ENCODE peak calls at places on chromosome 18, in eight cellular contexts. One of them, this sample, is unnamed.

GRCh38 chr18:59929621-59930295 is 30.0 kb downstream of the PMAIP1 start:
- DNase-seq in astrocyte: no peak
- DNase-seq in heart left ventricle: no peak
- DNase-seq in cardiac muscle cell: no peak
- DNase-seq in stomach: no peak
- DNase-seq in testis: no peak
- DNase-seq in CD8-positive, alpha-beta T cell: no peak
- DNase-seq in gastrocnemius medialis: no peak
- DNase-seq in this sample: no peak

GRCh38 chr18:47174545-47175116 is 1.5 kb downstream of the IER3IP1 start:
- DNase-seq in astrocyte: no peak
- DNase-seq in gastrocnemius medialis: no peak
- DNase-seq in testis: no peak
- DNase-seq in heart left ventricle: no peak
- DNase-seq in cardiac muscle cell: no peak
- DNase-seq in stomach: no peak
- DNase-seq in CD8-positive, alpha-beta T cell: no peak
- DNase-seq in this sample: no peak

GRCh38 chr18:57802869-57803118 is 321 bp downstream of the ATP8B1 start:
- DNase-seq in stomach: no peak
- DNase-seq in CD8-positive, alpha-beta T cell: no peak
- DNase-seq in gastrocnemius medialis: no peak
- DNase-seq in heart left ventricle: no peak
- DNase-seq in astrocyte: no peak
- DNase-seq in testis: no peak
- DNase-seq in cardiac muscle cell: no peak
- DNase-seq in this sample: no peak

GRCh38 chr18:77316013-77316412 is 66.4 kb downstream of the GALR1 start:
- DNase-seq in astrocyte: no peak
- DNase-seq in heart left ventricle: no peak
- DNase-seq in gastrocnemius medialis: no peak
- DNase-seq in cardiac muscle cell: no peak
- DNase-seq in CD8-positive, alpha-beta T cell: no peak
- DNase-seq in testis: no peak
- DNase-seq in stomach: no peak
- DNase-seq in this sample: no peak

GRCh38 chr18:75041586-75041985 is 167.4 kb downstream of the PTGR3 start:
- DNase-seq in stomach: no peak
- DNase-seq in cardiac muscle cell: no peak
- DNase-seq in heart left ventricle: no peak
- DNase-seq in testis: no peak
- DNase-seq in gastrocnemius medialis: no peak
- DNase-seq in CD8-positive, alpha-beta T cell: no peak
- DNase-seq in astrocyte: peak; percentile 9
- DNase-seq in this sample: peak; percentile 26

GRCh38 chr18:10757349-10757748 is 231.5 kb downstream of the NAPG start:
- DNase-seq in astrocyte: no peak
- DNase-seq in testis: no peak
- DNase-seq in gastrocnemius medialis: no peak
- DNase-seq in heart left ventricle: no peak
- DNase-seq in cardiac muscle cell: no peak
- DNase-seq in stomach: no peak
- DNase-seq in CD8-positive, alpha-beta T cell: no peak
- DNase-seq in this sample: no peak

GRCh38 chr18:9750112-9750511 is 42.0 kb downstream of the RAB31 start:
- DNase-seq in heart left ventricle: no peak
- DNase-seq in cardiac muscle cell: no peak
- DNase-seq in CD8-positive, alpha-beta T cell: no peak
- DNase-seq in astrocyte: no peak
- DNase-seq in gastrocnemius medialis: no peak
- DNase-seq in stomach: no peak
- DNase-seq in testis: no peak
- DNase-seq in this sample: no peak

GRCh38 chr18:22703883-22704626 is 229.1 kb upstream of the RBBP8 start:
- DNase-seq in stomach: no peak
- DNase-seq in CD8-positive, alpha-beta T cell: no peak
- DNase-seq in testis: peak; percentile 27
- DNase-seq in gastrocnemius medialis: no peak
- DNase-seq in cardiac muscle cell: peak; percentile 66
- DNase-seq in heart left ventricle: no peak
- DNase-seq in astrocyte: peak; percentile 31
- DNase-seq in this sample: peak; percentile 61

GRCh38 chr18:46160050-46160798 is 56.0 kb downstream of the HAUS1 start:
- DNase-seq in gastrocnemius medialis: no peak
- DNase-seq in testis: no peak
- DNase-seq in CD8-positive, alpha-beta T cell: no peak
- DNase-seq in cardiac muscle cell: no peak
- DNase-seq in astrocyte: no peak
- DNase-seq in heart left ventricle: no peak
- DNase-seq in stomach: no peak
- DNase-seq in this sample: no peak

GRCh38 chr18:8705280-8705940 is at the start of gene MTCL1:
- DNase-seq in cardiac muscle cell: peak; percentile 69
- DNase-seq in testis: peak; percentile 50
- DNase-seq in heart left ventricle: peak; percentile 69
- DNase-seq in gastrocnemius medialis: no peak
- DNase-seq in stomach: peak; percentile 34
- DNase-seq in astrocyte: peak; percentile 19
- DNase-seq in CD8-positive, alpha-beta T cell: peak; percentile 11
- DNase-seq in this sample: peak; percentile 77

GRCh38 chr18:58549814-58550339 is 79.0 kb downstream of the ALPK2 start:
- DNase-seq in cardiac muscle cell: no peak
- DNase-seq in astrocyte: no peak
- DNase-seq in gastrocnemius medialis: no peak
- DNase-seq in testis: no peak
- DNase-seq in CD8-positive, alpha-beta T cell: no peak
- DNase-seq in stomach: no peak
- DNase-seq in heart left ventricle: no peak
- DNase-seq in this sample: no peak

GRCh38 chr18:45859334-45859733 is 33.9 kb downstream of the SIGLEC15 start:
- DNase-seq in astrocyte: no peak
- DNase-seq in cardiac muscle cell: no peak
- DNase-seq in CD8-positive, alpha-beta T cell: no peak
- DNase-seq in gastrocnemius medialis: no peak
- DNase-seq in stomach: no peak
- DNase-seq in heart left ventricle: no peak
- DNase-seq in testis: no peak
- DNase-seq in this sample: no peak

GRCh38 chr18:76697441-76697901 is 124.9 kb upstream of the ZNF236 start:
- DNase-seq in heart left ventricle: no peak
- DNase-seq in stomach: no peak
- DNase-seq in CD8-positive, alpha-beta T cell: no peak
- DNase-seq in testis: peak; percentile 40
- DNase-seq in cardiac muscle cell: no peak
- DNase-seq in astrocyte: peak; percentile 46
- DNase-seq in gastrocnemius medialis: no peak
- DNase-seq in this sample: no peak

GRCh38 chr18:44594779-44595467 is 85.8 kb upstream of the SETBP1 start:
- DNase-seq in heart left ventricle: no peak
- DNase-seq in stomach: no peak
- DNase-seq in astrocyte: peak; percentile 85
- DNase-seq in testis: no peak
- DNase-seq in gastrocnemius medialis: no peak
- DNase-seq in CD8-positive, alpha-beta T cell: no peak
- DNase-seq in cardiac muscle cell: peak; percentile 40
- DNase-seq in this sample: peak; percentile 24

GRCh38 chr18:50097702-50098101 is 97.2 kb downstream of the MYO5B start:
- DNase-seq in stomach: peak; percentile 73
- DNase-seq in testis: no peak
- DNase-seq in cardiac muscle cell: no peak
- DNase-seq in CD8-positive, alpha-beta T cell: no peak
- DNase-seq in gastrocnemius medialis: peak; percentile 57
- DNase-seq in heart left ventricle: no peak
- DNase-seq in astrocyte: peak; percentile 53
- DNase-seq in this sample: peak; percentile 4

GRCh38 chr18:72652990-72653593 is 109.0 kb upstream of the CBLN2 start:
- DNase-seq in testis: peak; percentile 85
- DNase-seq in cardiac muscle cell: peak; percentile 49
- DNase-seq in heart left ventricle: no peak
- DNase-seq in CD8-positive, alpha-beta T cell: no peak
- DNase-seq in astrocyte: no peak
- DNase-seq in gastrocnemius medialis: no peak
- DNase-seq in stomach: no peak
- DNase-seq in this sample: peak; percentile 9

GRCh38 chr18:75638597-75639467 is 211.3 kb upstream of the SMIM21 start:
- DNase-seq in astrocyte: peak; percentile 61
- DNase-seq in testis: peak; percentile 24
- DNase-seq in heart left ventricle: peak; percentile 74
- DNase-seq in cardiac muscle cell: peak; percentile 18
- DNase-seq in gastrocnemius medialis: no peak
- DNase-seq in stomach: no peak
- DNase-seq in CD8-positive, alpha-beta T cell: no peak
- DNase-seq in this sample: no peak

DNA sequence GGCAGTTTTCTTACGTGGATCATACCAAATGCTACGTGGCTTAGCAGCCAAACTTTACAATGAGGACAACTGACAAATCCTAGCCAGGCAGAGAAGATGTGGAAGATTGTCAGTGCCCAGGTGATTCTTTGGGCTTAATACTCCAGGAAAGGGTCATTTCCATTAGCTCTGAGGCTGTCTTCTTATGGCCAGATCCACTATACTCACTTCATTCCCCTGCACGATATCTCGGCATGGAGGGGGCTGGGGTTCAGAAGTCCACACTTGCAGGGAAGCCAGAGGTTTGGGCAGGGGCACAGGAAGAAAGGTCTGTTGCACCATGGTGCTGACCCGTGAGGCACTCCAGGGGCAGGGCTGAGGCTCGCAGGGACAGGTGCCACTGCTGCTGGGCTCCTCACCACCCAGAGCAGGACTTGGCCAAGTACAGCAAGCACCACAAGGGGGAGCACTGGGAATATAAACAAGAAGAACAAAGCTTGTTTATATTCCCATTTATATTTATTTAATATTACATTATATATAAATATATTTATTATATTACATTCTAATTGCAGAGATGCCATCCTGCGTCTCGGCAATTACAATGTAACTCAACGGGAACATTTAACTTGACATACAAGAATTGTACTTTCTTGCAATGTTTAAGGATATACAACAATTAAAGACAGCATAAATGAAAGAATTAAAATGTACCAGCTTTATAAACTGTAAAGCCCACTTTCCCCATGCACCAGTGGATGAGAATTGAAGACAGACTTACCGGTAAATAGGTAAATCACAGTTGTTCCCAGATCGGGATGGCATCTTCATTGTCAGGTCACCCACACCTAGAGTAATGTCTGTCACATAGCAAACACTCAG is 27.2 kb downstream of the CLUL1 start:
- DNase-seq in cardiac muscle cell: peak; percentile 78
- DNase-seq in CD8-positive, alpha-beta T cell: peak; percentile 31
- DNase-seq in gastrocnemius medialis: peak; percentile 18
- DNase-seq in stomach: peak; percentile 75
- DNase-seq in astrocyte: peak; percentile 38
- DNase-seq in testis: peak; percentile 89
- DNase-seq in heart left ventricle: peak; percentile 69
- DNase-seq in this sample: peak; percentile 51
- TF ChIP-seq CTCF in cardiac muscle cell: peak; percentile 76
- TF ChIP-seq CTCF in CD8-positive, alpha-beta T cell: peak; percentile 60
- TF ChIP-seq CTCF in gastrocnemius medialis: peak; percentile 50
- TF ChIP-seq CTCF in stomach: peak; percentile 66
- TF ChIP-seq CTCF in astrocyte: peak; percentile 47
- TF ChIP-seq CTCF in testis: peak; percentile 30
- TF ChIP-seq CTCF in heart left ventricle: peak; percentile 73
- TF ChIP-seq CTCF in this sample: peak; percentile 67

GRCh38 chr18:55351980-55352714 is 235.8 kb downstream of the TCF4 start:
- DNase-seq in gastrocnemius medialis: no peak
- DNase-seq in astrocyte: peak; percentile 41
- DNase-seq in heart left ventricle: no peak
- DNase-seq in testis: no peak
- DNase-seq in CD8-positive, alpha-beta T cell: no peak
- DNase-seq in cardiac muscle cell: no peak
- DNase-seq in stomach: no peak
- DNase-seq in this sample: no peak

GRCh38 chr18:55353391-55353790 is 234.6 kb downstream of the TCF4 start:
- DNase-seq in astrocyte: no peak
- DNase-seq in cardiac muscle cell: no peak
- DNase-seq in stomach: no peak
- DNase-seq in heart left ventricle: no peak
- DNase-seq in CD8-positive, alpha-beta T cell: no peak
- DNase-seq in gastrocnemius medialis: no peak
- DNase-seq in testis: no peak
- DNase-seq in this sample: no peak

GRCh38 chr18:55349685-55350084 is 238.3 kb downstream of the TCF4 start:
- DNase-seq in heart left ventricle: no peak
- DNase-seq in testis: no peak
- DNase-seq in cardiac muscle cell: no peak
- DNase-seq in gastrocnemius medialis: no peak
- DNase-seq in stomach: no peak
- DNase-seq in CD8-positive, alpha-beta T cell: no peak
- DNase-seq in astrocyte: no peak
- DNase-seq in this sample: no peak

GRCh38 chr18:55353806-55354205 is 234.2 kb downstream of the TCF4 start:
- DNase-seq in cardiac muscle cell: no peak
- DNase-seq in CD8-positive, alpha-beta T cell: no peak
- DNase-seq in testis: no peak
- DNase-seq in stomach: no peak
- DNase-seq in astrocyte: peak; percentile 48
- DNase-seq in gastrocnemius medialis: no peak
- DNase-seq in heart left ventricle: no peak
- DNase-seq in this sample: no peak

GRCh38 chr18:55351220-55351619 is 236.8 kb downstream of the TCF4 start:
- DNase-seq in gastrocnemius medialis: no peak
- DNase-seq in heart left ventricle: no peak
- DNase-seq in cardiac muscle cell: no peak
- DNase-seq in astrocyte: peak; percentile 69
- DNase-seq in stomach: no peak
- DNase-seq in CD8-positive, alpha-beta T cell: no peak
- DNase-seq in testis: no peak
- DNase-seq in this sample: no peak
- H3K27ac ChIP-seq in gastrocnemius medialis: peak overlapping the region; percentile 7
- H3K27ac ChIP-seq in heart left ventricle: peak overlapping the region; percentile 17
- H3K27ac ChIP-seq in cardiac muscle cell: no peak overlapping the region
- H3K27ac ChIP-seq in astrocyte: peak overlapping the region; percentile 37
- H3K27ac ChIP-seq in stomach: no peak overlapping the region
- H3K27ac ChIP-seq in CD8-positive, alpha-beta T cell: no peak overlapping the region
- H3K27ac ChIP-seq in testis: no peak overlapping the region
- H3K27ac ChIP-seq in this sample: no peak overlapping the region

GRCh38 chr18:2846638-2847340 is at the start of gene EMILIN2:
- DNase-seq in gastrocnemius medialis: peak; percentile 57
- DNase-seq in testis: peak; percentile 76
- DNase-seq in cardiac muscle cell: peak; percentile 78
- DNase-seq in stomach: peak; percentile 55
- DNase-seq in CD8-positive, alpha-beta T cell: no peak
- DNase-seq in heart left ventricle: peak; percentile 91
- DNase-seq in astrocyte: peak; percentile 32
- DNase-seq in this sample: peak; percentile 31
- TF ChIP-seq CTCF in gastrocnemius medialis: no peak
- TF ChIP-seq CTCF in testis: no peak
- TF ChIP-seq CTCF in cardiac muscle cell: no peak
- TF ChIP-seq CTCF in stomach: no peak
- TF ChIP-seq CTCF in CD8-positive, alpha-beta T cell: no peak
- TF ChIP-seq CTCF in heart left ventricle: no peak
- TF ChIP-seq CTCF in astrocyte: no peak
- TF ChIP-seq CTCF in this sample: no peak

DNA sequence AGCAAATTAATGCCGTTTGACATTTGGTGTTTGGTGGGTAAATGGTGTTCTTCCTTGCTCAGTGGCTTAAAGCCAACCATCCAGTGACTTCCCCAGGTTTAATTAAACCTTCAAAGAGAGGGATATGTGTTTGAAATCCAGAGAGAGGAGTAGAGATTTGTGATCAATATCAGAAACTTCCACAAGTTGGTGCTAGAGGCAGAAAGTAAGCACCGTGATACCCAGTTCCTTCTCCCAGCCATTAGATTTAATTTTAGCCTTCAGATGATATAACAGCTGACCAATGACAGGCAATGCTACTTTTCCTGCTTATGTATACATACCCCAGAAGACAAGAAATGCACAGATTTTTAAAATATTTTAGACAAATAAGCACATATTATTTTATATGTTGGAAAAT is 398.5 kb downstream of the CDH2 start:
- DNase-seq in CD8-positive, alpha-beta T cell: no peak
- DNase-seq in stomach: no peak
- DNase-seq in cardiac muscle cell: peak; percentile 45
- DNase-seq in astrocyte: peak; percentile 7
- DNase-seq in testis: no peak
- DNase-seq in heart left ventricle: no peak
- DNase-seq in gastrocnemius medialis: no peak
- DNase-seq in this sample: peak; percentile 6
- H3K27ac ChIP-seq in CD8-positive, alpha-beta T cell: no peak overlapping the region
- H3K27ac ChIP-seq in stomach: no peak overlapping the region
- H3K27ac ChIP-seq in cardiac muscle cell: no peak overlapping the region
- H3K27ac ChIP-seq in astrocyte: no peak overlapping the region
- H3K27ac ChIP-seq in testis: no peak overlapping the region
- H3K27ac ChIP-seq in heart left ventricle: no peak overlapping the region
- H3K27ac ChIP-seq in gastrocnemius medialis: no peak overlapping the region
- H3K27ac ChIP-seq in this sample: no peak overlapping the region

This sample was measured in RWPE1.